ENCODE peak calls at places on chromosome 9, in nine cellular contexts. G, A, K, H, J, U, V, X and S are unnamed samples.
A peak's percentile ranks its signal among the peaks of the same experiment; 100 is the strongest.

GRCh38 chr9:91285729-91286353 is 75.9 kb downstream of the AUH start:
- DNase-seq in U (no peak), J (no peak), X (no peak), G (no peak), K (no peak), H (no peak), A (no peak), V (no peak), S (no peak)

GRCh38 chr9:34363619-34364351 is 12.9 kb downstream of the MYORG start:
- DNase-seq in G (no peak), V (no peak), J (peak; percentile 67), H (peak; percentile 69), X (no peak), K (no peak), A (no peak), U (no peak), S (no peak)

GRCh38 chr9:12060811-12061210 is 632.4 kb upstream of the TYRP1 start:
- DNase-seq in V (no peak), A (no peak), X (no peak), K (no peak), U (no peak), J (no peak), H (no peak), G (no peak), S (no peak)

GRCh38 chr9:77854916-77855314 is 176.7 kb downstream of the GNAQ start:
- DNase-seq in X (no peak), K (no peak), U (no peak), H (no peak), G (no peak), A (no peak), V (no peak), J (no peak), S (no peak)

GRCh38 chr9:125604189-125604588 is 102.8 kb downstream of the MAPKAP1 start:
- DNase-seq in A (no peak), G (no peak), V (no peak), J (no peak), X (no peak), K (no peak), U (no peak), H (no peak), S (no peak)

GRCh38 chr9:21589344-21590056 is 107.4 kb upstream of the IFNE start:
- DNase-seq in G (no peak), U (no peak), H (no peak), J (no peak), K (no peak), A (no peak), V (no peak), X (no peak), S (no peak)

GRCh38 chr9:130931508-130932150 is 7.4 kb downstream of the FIBCD1 start:
- DNase-seq in H (no peak), J (no peak), V (no peak), X (no peak), A (no peak), G (no peak), K (no peak), U (no peak), S (no peak)

GRCh38 chr9:123656565-123656964 is 273.4 kb downstream of the DENND1A start:
- DNase-seq in G (no peak), V (no peak), A (no peak), J (no peak), H (no peak), K (no peak), U (no peak), X (no peak), S (no peak)

GRCh38 chr9:5008206-5008605 is 23.1 kb downstream of the JAK2 start:
- DNase-seq in J (no peak), A (no peak), K (no peak), H (no peak), X (no peak), U (no peak), V (no peak), G (no peak), S (no peak)

DNA sequence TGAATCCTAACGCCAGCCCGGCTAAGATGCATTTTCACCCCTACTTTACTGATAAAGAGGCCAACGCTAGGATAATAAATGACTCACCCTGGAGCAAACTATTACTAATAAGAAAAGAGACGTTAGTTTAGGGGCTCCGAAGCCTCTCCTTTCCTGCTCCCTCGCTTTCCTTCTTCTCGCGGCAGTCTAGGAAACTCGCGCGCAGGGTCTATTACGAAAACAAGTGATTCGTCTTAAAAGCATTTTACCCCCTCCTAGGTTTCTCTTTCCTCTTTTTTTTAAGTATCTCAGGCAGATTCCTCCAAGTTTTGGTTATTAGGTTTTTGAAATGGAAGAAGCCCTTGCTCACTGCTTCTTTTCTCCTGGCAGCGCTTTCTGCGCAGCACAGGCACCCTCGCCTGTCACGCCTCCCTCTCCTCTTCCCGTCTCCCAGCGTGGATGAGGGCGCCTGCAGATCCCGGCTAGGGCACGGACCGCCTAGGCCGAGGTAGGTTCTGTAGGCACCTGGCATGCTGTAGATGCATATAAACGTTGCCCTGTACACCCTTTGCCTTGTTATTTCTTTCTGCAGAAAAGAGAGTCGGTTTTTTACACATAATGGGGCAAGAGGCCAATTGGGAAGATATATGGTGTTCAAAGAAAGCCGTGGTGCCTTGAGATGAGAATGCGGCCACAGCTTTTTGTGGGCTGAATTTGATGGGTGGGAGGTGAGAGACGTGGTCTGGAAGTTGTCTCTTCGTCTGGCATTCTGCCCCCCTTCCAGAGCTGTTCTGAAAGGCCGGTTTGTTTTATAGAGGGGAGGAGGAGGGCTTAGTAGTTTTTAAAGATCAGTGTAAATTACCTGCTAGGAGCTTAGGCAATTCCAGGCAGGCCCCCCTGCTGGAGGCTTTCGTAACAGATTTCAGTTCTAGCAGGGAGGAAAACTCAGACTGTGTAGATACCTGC is 981 bp downstream of the GCNT1 start:
- DNase-seq in V (peak; percentile 56), J (no peak), X (peak; percentile 58), K (peak; percentile 47), G (peak; percentile 29), H (peak; percentile 51), U (peak; percentile 84), A (peak; percentile 54), S (no peak)
- TF ChIP-seq CTCF in V (peak; percentile 45), J (no peak), X (no peak), K (peak; percentile 53), G (no peak), H (peak; percentile 54), U (no peak), A (no peak), S (peak; percentile 14)

GRCh38 chr9:87668222-87668621 is 57.7 kb upstream of the CTSL start:
- DNase-seq in K (no peak), G (no peak), V (no peak), J (no peak), X (no peak), U (no peak), A (no peak), H (no peak), S (no peak)

GRCh38 chr9:87668722-87669121 is 57.2 kb upstream of the CTSL start:
- DNase-seq in K (no peak), H (no peak), X (no peak), A (no peak), V (no peak), J (no peak), U (no peak), G (no peak), S (no peak)

GRCh38 chr9:87665516-87665915 is 60.4 kb upstream of the CTSL start:
- DNase-seq in V (no peak), K (no peak), U (no peak), X (no peak), G (no peak), H (no peak), J (no peak), A (no peak), S (no peak)

GRCh38 chr9:87664153-87665060 is 61.5 kb upstream of the CTSL start:
- DNase-seq in X (no peak), J (no peak), U (no peak), K (no peak), V (no peak), G (no peak), A (no peak), H (no peak), S (no peak)

GRCh38 chr9:87667164-87667738 is 58.7 kb upstream of the CTSL start:
- DNase-seq in H (no peak), X (no peak), U (no peak), J (no peak), A (no peak), K (peak; percentile 20), G (no peak), V (no peak), S (no peak)
- TF ChIP-seq CTCF in H (no peak), X (no peak), U (no peak), J (peak; percentile 10), A (no peak), K (peak; percentile 47), G (no peak), V (peak; percentile 6), S (no peak)

GRCh38 chr9:613771-614347 is 227.6 kb upstream of the DMRT1 start:
- DNase-seq in U (peak; percentile 81), J (peak; percentile 83), H (peak; percentile 55), G (peak; percentile 58), X (peak; percentile 75), K (peak; percentile 53), A (peak; percentile 84), V (peak; percentile 68), S (peak; percentile 81)
- TF ChIP-seq CTCF in U (peak; percentile 65), J (peak; percentile 71), H (peak; percentile 50), G (peak; percentile 69), X (no peak), K (peak; percentile 61), A (peak; percentile 87), V (peak; percentile 76), S (peak; percentile 90)

GRCh38 chr9:7273575-7273974 is 515.8 kb downstream of the KDM4C start:
- DNase-seq in G (no peak), X (no peak), H (peak; percentile 25), U (no peak), K (peak; percentile 19), V (peak; percentile 54), A (no peak), J (no peak), S (no peak)
- TF ChIP-seq CTCF in G (peak; percentile 17), X (no peak), H (no peak), U (no peak), K (peak; percentile 45), V (peak; percentile 79), A (peak; percentile 47), J (peak; percentile 5), S (peak; percentile 28)

GRCh38 chr9:133199648-133200321 is 9.3 kb downstream of the OBP2B start:
- DNase-seq in A (peak; percentile 44), V (no peak), X (no peak), U (peak; percentile 81), J (no peak), K (no peak), H (no peak), G (peak; percentile 65), S (no peak)
- TF ChIP-seq CTCF in A (no peak), V (no peak), X (no peak), U (no peak), J (no peak), K (no peak), H (no peak), G (no peak), S (peak; percentile 11)